ENCODE peak calls at places on chromosomes 5 and 9, in five cellular contexts. W is NCI-H1092 treated with DMSO at 0.1 percent for 48 hours; M is amygdala; U is activated CD4-positive, alpha-beta T cell treated with anti-CD3 and anti-CD28 coated beads, Interleukin-2, amount 50 U/mL, for 1 hour; Z is prostate gland. Y is an unnamed sample.

GRCh38 chr5:146878471-146879172 is at the start of gene PPP2R2B:
- DNase-seq in Z (no peak), W (peak; percentile 43), U (peak; percentile 36), M (peak; percentile 76), Y (no peak)

GRCh38 chr9:28073278-28073677 is 500.0 kb upstream of the C9orf72 start:
- DNase-seq in Z (no peak), M (peak; percentile 19), U (no peak), W (peak; percentile 59), Y (peak; percentile 30)

GRCh38 chr9:77897292-77897691 is 134.3 kb downstream of the GNAQ start:
- DNase-seq in U (no peak), M (no peak), W (peak; percentile 90), Z (no peak), Y (peak; percentile 6)

GRCh38 chr5:124927735-124928134 is 181.3 kb upstream of the ZNF608 start:
- DNase-seq in M (no peak), U (no peak), Z (no peak), W (no peak), Y (no peak)

GRCh38 chr5:126757713-126758357 is 19.1 kb upstream of the LMNB1 start:
- DNase-seq in M (no peak), W (no peak), U (no peak), Z (no peak), Y (no peak)

GRCh38 chr9:136075134-136075841 is 19.8 kb downstream of the NACC2 start:
- DNase-seq in Z (no peak), W (no peak), U (no peak), M (no peak), Y (no peak)

GRCh38 chr5:94711785-94712184 is 93.3 kb downstream of the SLF1 start:
- DNase-seq in W (no peak), M (no peak), U (no peak), Z (no peak), Y (no peak)

GRCh38 chr5:16763211-16763610 is 146.4 kb upstream of the RETREG1 start:
- DNase-seq in M (no peak), Z (no peak), U (no peak), W (no peak), Y (no peak)

GRCh38 chr5:14775857-14776256 is 95.7 kb downstream of the ANKH start:
- DNase-seq in U (no peak), Z (no peak), M (no peak), W (no peak), Y (no peak)

GRCh38 chr5:148255456-148255855 is 13.1 kb upstream of the SPINK13 start:
- DNase-seq in M (no peak), W (no peak), U (no peak), Z (no peak), Y (no peak)

GRCh38 chr5:20286512-20286911 is 298.5 kb upstream of the CDH18 start:
- DNase-seq in M (no peak), Z (no peak), W (no peak), U (no peak), Y (no peak)

GRCh38 chr5:111447099-111447498 is 65.2 kb downstream of the STARD4 start:
- DNase-seq in Z (no peak), M (no peak), W (no peak), U (no peak), Y (no peak)

GRCh38 chr9:21670374-21670773 is 132.1 kb upstream of the MTAP start:
- DNase-seq in M (no peak), Z (no peak), U (no peak), W (no peak), Y (no peak)

GRCh38 chr9:127661342-127661741 is 45.4 kb upstream of the CFAP157 start:
- DNase-seq in M (peak; percentile 64), Z (no peak), W (peak; percentile 82), U (no peak), Y (no peak)

GRCh38 chr5:143506881-143507552 is 103.5 kb upstream of the NR3C1 start:
- DNase-seq in U (no peak), M (no peak), Z (peak; percentile 44), W (no peak), Y (peak; percentile 99)

GRCh38 chr5:128213340-128213739 is 129.8 kb downstream of the SLC12A2 start:
- DNase-seq in M (peak; percentile 76), Z (peak; percentile 58), U (peak; percentile 25), W (peak; percentile 23), Y (peak; percentile 39)

GRCh38 chr5:165617491-165617890 is 2112.1 kb downstream of the MAT2B start:
- DNase-seq in W (no peak), Z (no peak), U (no peak), M (no peak), Y (no peak)

GRCh38 chr9:5446451-5447236 is 3.7 kb upstream of the CD274 start:
- DNase-seq in M (no peak), U (no peak), W (no peak), Z (no peak), Y (no peak)

GRCh38 chr5:172901788-172902496 is 57.3 kb upstream of the RPL26L1 start:
- DNase-seq in Z (no peak), W (no peak), M (no peak), U (no peak), Y (no peak)

GRCh38 chr9:78167356-78167755 is 68.5 kb upstream of the CEP78 start:
- DNase-seq in M (no peak), U (no peak), W (peak; percentile 8), Z (peak; percentile 81), Y (no peak)

GRCh38 chr9:118721923-118722322 is 647.3 kb downstream of the BRINP1 start:
- DNase-seq in W (no peak), U (no peak), Z (no peak), M (no peak), Y (no peak)

Y was measured in HepG2.